ENCODE peak calls at places on chromosomes 3 and 15, in five cellular contexts. P is OCI-LY7; D is psoas muscle; A is uterus; Q is CD4-positive, CD25-positive, alpha-beta regulatory T cell. F is an unnamed sample.

GRCh38 chr15:75368689-75369239 is 357 bp upstream of the MAN2C1 start:
- DNase-seq in P (no peak), D (no peak), A (no peak), Q (peak; percentile 65), F (no peak)

GRCh38 chr3:143974181-143974876 is 2.7 kb downstream of the DIPK2A start:
- DNase-seq in P (no peak), D (no peak), A (no peak), Q (no peak), F (no peak)

GRCh38 chr15:101543926-101544490 is 54.5 kb upstream of the PCSK6 start:
- DNase-seq in P (no peak), D (no peak), A (no peak), Q (no peak), F (no peak)

GRCh38 chr3:48440590-48440958 is 517 bp downstream of the TMA7 start:
- DNase-seq in P (peak; percentile 22), D (no peak), A (no peak), Q (no peak), F (no peak)

GRCh38 chr3:177420643-177421042 is 223.4 kb upstream of the TBL1XR1 start:
- DNase-seq in P (no peak), D (no peak), A (peak; percentile 27), Q (no peak), F (no peak)

GRCh38 chr3:159616234-159616825 is 372.3 kb upstream of the IL12A start:
- DNase-seq in P (no peak), D (no peak), A (peak; percentile 21), Q (no peak), F (peak; percentile 55)

GRCh38 chr3:197795200-197795599 is 4.1 kb downstream of the LRCH3 start:
- DNase-seq in P (no peak), D (peak; percentile 28), A (no peak), Q (no peak), F (no peak)

GRCh38 chr15:89002281-89002761 is 85.9 kb upstream of the ABHD2 start:
- DNase-seq in P (no peak), D (no peak), A (no peak), Q (no peak), F (peak; percentile 88)

GRCh38 chr3:25441234-25441856 is 13.3 kb downstream of the RARB start:
- DNase-seq in P (peak; percentile 36), D (peak; percentile 19), A (no peak), Q (peak; percentile 7), F (no peak)

GRCh38 chr3:152696962-152697361 is 138.0 kb upstream of the P2RY1 start:
- DNase-seq in P (no peak), D (no peak), A (no peak), Q (no peak), F (no peak)

GRCh38 chr3:194468086-194468485 is 18.7 kb downstream of the ATP13A3 start:
- DNase-seq in P (no peak), D (no peak), A (no peak), Q (no peak), F (no peak)

GRCh38 chr3:194126790-194127189 is 9.2 kb upstream of the HES1 start:
- DNase-seq in P (no peak), D (no peak), A (no peak), Q (no peak), F (no peak)

GRCh38 chr3:86923071-86923476 is 67.9 kb downstream of the VGLL3 start:
- DNase-seq in P (no peak), D (peak; percentile 20), A (no peak), Q (no peak), F (no peak)

DNA sequence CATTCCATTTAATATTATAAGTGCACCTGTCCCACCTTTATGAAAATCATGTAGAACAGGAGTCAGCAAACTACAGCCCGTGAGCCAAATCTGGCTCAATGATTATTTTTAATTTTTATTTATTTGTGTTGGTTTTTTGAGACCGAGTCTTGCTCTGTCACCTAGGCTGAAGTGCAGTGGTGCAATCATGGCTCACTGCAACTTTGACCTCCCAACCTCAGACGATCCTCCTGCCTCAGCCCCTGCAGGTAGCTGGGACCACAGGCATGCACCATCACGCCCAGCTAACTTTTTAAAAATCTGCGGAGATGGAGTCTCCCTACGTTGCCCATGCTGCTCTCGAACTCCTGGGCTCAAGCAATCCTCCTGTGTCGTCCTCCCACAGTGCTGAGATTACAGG is 42.0 kb downstream of the MYO1E start:
- DNase-seq in P (no peak), D (no peak), A (no peak), Q (no peak), F (no peak)
- H3K27ac ChIP-seq in P (no peak overlapping the region), D (no peak overlapping the region), A (no peak overlapping the region), Q (no peak overlapping the region), F (no peak overlapping the region)

GRCh38 chr15:87502173-87502572 is 754.4 kb downstream of the NTRK3 start:
- DNase-seq in P (no peak), D (no peak), A (no peak), Q (no peak), F (no peak)
- H3K4me3 ChIP-seq in P (no peak overlapping the region), D (peak overlapping the region; percentile 23), A (no peak overlapping the region), Q (no peak overlapping the region), F (no peak overlapping the region)

GRCh38 chr3:195878424-195879274 is 29.7 kb downstream of the TNK2 start:
- DNase-seq in P (no peak), D (no peak), A (no peak), Q (no peak), F (no peak)
- H3K27ac ChIP-seq in P (no peak overlapping the region), D (peak overlapping the region; percentile 72), A (no peak overlapping the region), Q (no peak overlapping the region), F (no peak overlapping the region)

GRCh38 chr15:33310481-33311311 is at the start of gene RYR3:
- DNase-seq in P (no peak), D (peak; percentile 43), A (peak; percentile 57), Q (no peak), F (no peak)
- H3K4me3 ChIP-seq in P (no peak within 1 kb of the TSS), D (peak within 1 kb of the TSS; percentile 72), A (peak within 1 kb of the TSS; percentile 72), Q (no peak within 1 kb of the TSS), F (no peak within 1 kb of the TSS)

GRCh38 chr3:14423197-14423743 is 20.9 kb downstream of the SLC6A6 start:
- DNase-seq in P (no peak), D (no peak), A (no peak), Q (no peak), F (no peak)
- H3K27ac ChIP-seq in P (no peak overlapping the region), D (peak overlapping the region; percentile 75), A (no peak overlapping the region), Q (peak overlapping the region; percentile 98), F (no peak overlapping the region)

GRCh38 chr3:183577336-183577735 is 21.8 kb upstream of the KLHL6 start:
- DNase-seq in P (no peak), D (no peak), A (no peak), Q (no peak), F (no peak)
- H3K4me3 ChIP-seq in P (peak overlapping the region; percentile 47), D (no peak overlapping the region), A (no peak overlapping the region), Q (no peak overlapping the region), F (no peak overlapping the region)

GRCh38 chr3:60829058-60829457 is 422.2 kb downstream of the FHIT start:
- DNase-seq in P (no peak), D (no peak), A (no peak), Q (no peak), F (no peak)
- H3K27ac ChIP-seq in P (no peak overlapping the region), D (no peak overlapping the region), A (no peak overlapping the region), Q (no peak overlapping the region), F (no peak overlapping the region)